ENCODE peak calls at places on chromosomes 4 and X, in five cellular contexts. W is substantia nigra, K is astrocyte of the hippocampus, B is mucosa of descending colon, P is SIG-M5. S is an unnamed sample.

GRCh38 chr4:7202391-7202790 is 10.1 kb downstream of the SORCS2 start:
- DNase-seq in W (no peak), K (no peak), B (no peak), P (no peak), S (no peak)

GRCh38 chrX:21972721-21973120 is 32.2 kb downstream of the SMS start:
- DNase-seq in W (no peak), K (peak), B (no peak), P (no peak), S (no peak)

GRCh38 chr4:168859888-168860694 is 150.0 kb downstream of the CBR4 start:
- DNase-seq in W (no peak), K (no peak), B (no peak), P (no peak), S (no peak)

GRCh38 chrX:44223150-44223549 is 120.3 kb downstream of the EFHC2 start:
- DNase-seq in W (no peak), K (peak), B (peak), P (no peak), S (peak)

GRCh38 chr4:168569066-168569908 is 72.4 kb downstream of the PALLD start:
- DNase-seq in W (no peak), K (peak), B (peak), P (no peak), S (no peak)

GRCh38 chr4:107736924-107737448 is 17.0 kb upstream of the PAPSS1 start:
- DNase-seq in W (no peak), K (peak), B (peak), P (no peak), S (peak)

GRCh38 chrX:131633285-131633917 is 89.5 kb downstream of the OR13H1 start:
- DNase-seq in W (peak), K (peak), B (peak), P (no peak), S (peak)

GRCh38 chr4:19194672-19195071 is 1057.0 kb upstream of the SLIT2 start:
- DNase-seq in W (no peak), K (no peak), B (no peak), P (no peak), S (no peak)

GRCh38 chr4:159292137-159292896 is 189.4 kb downstream of the RAPGEF2 start:
- DNase-seq in W (no peak), K (no peak), B (no peak), P (no peak), S (no peak)

GRCh38 chr4:69124941-69125340 is 28.7 kb downstream of the UGT2B7 start:
- DNase-seq in W (no peak), K (no peak), B (no peak), P (no peak), S (no peak)

GRCh38 chr4:125529071-125529470 is 214.3 kb downstream of the FAT4 start:
- DNase-seq in W (no peak), K (no peak), B (no peak), P (no peak), S (no peak)

GRCh38 chr4:126777649-126778048 is 855.1 kb upstream of the INTU start:
- DNase-seq in W (no peak), K (no peak), B (no peak), P (no peak), S (peak)

GRCh38 chr4:26022346-26022891 is 108.4 kb downstream of the SMIM20 start:
- DNase-seq in W (no peak), K (peak), B (peak), P (no peak), S (peak)

GRCh38 chrX:38657562-38657961 is 96.2 kb downstream of the TSPAN7 start:
- DNase-seq in W (no peak), K (no peak), B (no peak), P (no peak), S (no peak)

GRCh38 chrX:153934473-153935325 is at the start of gene NAA10:
- DNase-seq in W (peak), K (peak), B (peak), P (no peak), S (peak)

GRCh38 chrX:12349201-12349600 is 210.9 kb downstream of the FRMPD4 start:
- DNase-seq in W (no peak), K (no peak), B (no peak), P (no peak), S (no peak)

GRCh38 chr4:184395451-184395917 is 78.9 kb downstream of the IRF2 start:
- DNase-seq in W (no peak), K (no peak), B (no peak), P (no peak), S (no peak)

GRCh38 chrX:38225093-38225492 is 4.4 kb upstream of the SRPX start:
- DNase-seq in W (no peak), K (peak), B (no peak), P (no peak), S (no peak)

GRCh38 chr4:25172964-25173917 is 13.0 kb upstream of the SEPSECS start:
- DNase-seq in W (peak), K (peak), B (peak), P (peak), S (peak)

GRCh38 chr4:184732126-184732525 is 1.8 kb downstream of the CENPU start:
- DNase-seq in W (no peak), K (peak), B (no peak), P (no peak), S (no peak)

GRCh38 chr4:20159516-20159915 is 92.2 kb upstream of the SLIT2 start:
- DNase-seq in W (no peak), K (no peak), B (no peak), P (no peak), S (no peak)

GRCh38 chr4:122652379-122652778 is 31.5 kb upstream of the IL21 start:
- DNase-seq in W (peak), K (peak), B (peak), P (no peak), S (peak)

GRCh38 chr4:150664935-150665334 is 83.0 kb downstream of the MAB21L2 start:
- DNase-seq in W (no peak), K (no peak), B (no peak), P (no peak), S (no peak)

GRCh38 chr4:24887881-24888430 is 24.9 kb downstream of the CCDC149 start:
- DNase-seq in W (no peak), K (no peak), B (no peak), P (no peak), S (no peak)

GRCh38 chrX:148854351-148854750 is 353.9 kb downstream of the AFF2 start:
- DNase-seq in W (no peak), K (peak), B (no peak), P (no peak), S (no peak)

GRCh38 chr4:176721459-176721858 is 71.3 kb downstream of the VEGFC start:
- DNase-seq in W (no peak), K (no peak), B (no peak), P (no peak), S (no peak)

GRCh38 chr4:78059524-78059889 is 2.4 kb downstream of the FRAS1 start:
- DNase-seq in W (no peak), K (peak), B (peak), P (no peak), S (peak)

GRCh38 chr4:133720001-133720400 is 481.6 kb downstream of the PABPC4L start:
- DNase-seq in W (no peak), K (no peak), B (no peak), P (no peak), S (no peak)

GRCh38 chr4:112766422-112766821 is 129.5 kb downstream of the LARP7 start:
- DNase-seq in W (no peak), K (peak), B (peak), P (no peak), S (peak)

GRCh38 chr4:141686929-141687328 is 50.5 kb downstream of the IL15 start:
- DNase-seq in W (no peak), K (peak), B (peak), P (no peak), S (no peak)

GRCh38 chr4:91592125-91592524 is 711.6 kb upstream of the GRID2 start:
- DNase-seq in W (no peak), K (no peak), B (no peak), P (no peak), S (no peak)

GRCh38 chr4:26952891-26953290 is 92.2 kb downstream of the STIM2 start:
- DNase-seq in W (no peak), K (no peak), B (no peak), P (no peak), S (no peak)

GRCh38 chr4:140926672-140927071 is 170.5 kb upstream of the TBC1D9 start:
- DNase-seq in W (no peak), K (peak), B (no peak), P (no peak), S (no peak)

GRCh38 chr4:129641179-129641578 is 545.2 kb downstream of the C4orf33 start:
- DNase-seq in W (peak), K (peak), B (peak), P (no peak), S (peak)

GRCh38 chr4:37758226-37758625 is 68.3 kb upstream of the PGM2 start:
- DNase-seq in W (no peak), K (peak), B (no peak), P (peak), S (peak)

GRCh38 chr4:119733431-119733830 is 104.8 kb upstream of the PDE5A start:
- DNase-seq in W (no peak), K (peak), B (no peak), P (no peak), S (no peak)

GRCh38 chr4:40283413-40283812 is 51.7 kb upstream of the CHRNA9 start:
- DNase-seq in W (no peak), K (no peak), B (no peak), P (no peak), S (no peak)

GRCh38 chr4:172578712-172579111 is 589.9 kb upstream of the GALNT7 start:
- DNase-seq in W (no peak), K (peak), B (no peak), P (no peak), S (no peak)

GRCh38 chr4:169485791-169486742 is 126.3 kb downstream of the NEK1 start:
- DNase-seq in W (no peak), K (peak), B (peak), P (no peak), S (peak)

GRCh38 chrX:143634373-143634685 is 1.6 kb downstream of the SLITRK4 start:
- DNase-seq in W (no peak), K (no peak), B (no peak), P (no peak), S (no peak)